ENCODE peak calls at places on chromosomes 11 and 22, in five cellular contexts. P is astrocyte of the cerebellum; Q is stimulated activated CD4-positive, alpha-beta T cell treated with anti-CD3 and anti-CD28 coated beads, Interleukin-15, amount 100 ng/mL, for 48 hours; C is astrocyte of the hippocampus; X is HAP-1. J is an unnamed sample.

GRCh38 chr11:65781152-65781961 is 581 bp upstream of the AP5B1 start:
- DNase-seq in Q (no peak), X (no peak), C (peak), P (no peak), J (no peak)

GRCh38 chr11:126072821-126073594 is 10.3 kb upstream of the CDON start:
- DNase-seq in C (peak), P (no peak), X (no peak), Q (no peak), J (no peak)

GRCh38 chr11:111569476-111569875 is 29.0 kb downstream of the LAYN start:
- DNase-seq in X (no peak), P (no peak), C (no peak), Q (no peak), J (no peak)

GRCh38 chr11:102186836-102187235 is 76.6 kb downstream of the YAP1 start:
- DNase-seq in Q (no peak), P (no peak), X (no peak), C (no peak), J (no peak)

GRCh38 chr11:44702897-44703296 is 23.9 kb upstream of the TSPAN18 start:
- DNase-seq in P (no peak), X (no peak), C (peak), Q (no peak), J (no peak)

GRCh38 chr11:62542750-62543567 is 3.6 kb downstream of the AHNAK start:
- DNase-seq in X (peak), Q (no peak), C (peak), P (no peak), J (peak)

GRCh38 chr11:19992162-19992561 is 168.1 kb downstream of the DBX1 start:
- DNase-seq in Q (no peak), X (no peak), C (no peak), P (no peak), J (no peak)

GRCh38 chr11:55707029-55707428 is 45.0 kb downstream of the OR4C6 start:
- DNase-seq in X (peak), P (no peak), Q (no peak), C (peak), J (peak)

GRCh38 chr11:70194792-70195791 is 8.0 kb upstream of the FADD start:
- DNase-seq in P (no peak), C (no peak), X (no peak), Q (no peak), J (no peak)

GRCh38 chr11:74024630-74025029 is 15.7 kb upstream of the UCP3 start:
- DNase-seq in C (peak), Q (peak), P (peak), X (no peak), J (no peak)

GRCh38 chr11:113675565-113675964 is 30.5 kb downstream of the TMPRSS5 start:
- DNase-seq in C (no peak), P (no peak), Q (no peak), X (no peak), J (no peak)

GRCh38 chr11:64663656-64664055 is 59.3 kb downstream of the NRXN2 start:
- DNase-seq in C (no peak), P (no peak), X (no peak), Q (no peak), J (no peak)

GRCh38 chr11:76550781-76551180 is 106.0 kb downstream of the EMSY start:
- DNase-seq in X (no peak), Q (no peak), C (no peak), P (no peak), J (no peak)

GRCh38 chr11:115623021-115623451 is 118.8 kb upstream of the CADM1 start:
- DNase-seq in P (peak), C (peak), X (no peak), Q (no peak), J (no peak)

GRCh38 chr11:61503135-61503770 is 5.3 kb upstream of the LRRC10B start:
- DNase-seq in Q (no peak), X (no peak), C (no peak), P (no peak), J (no peak)

GRCh38 chr11:94806436-94806835 is 38.3 kb downstream of the AMOTL1 start:
- DNase-seq in C (no peak), P (no peak), X (no peak), Q (no peak), J (no peak)

GRCh38 chr11:1826552-1827094 is 8.2 kb upstream of the SYT8 start:
- DNase-seq in C (peak), X (no peak), P (peak), Q (no peak), J (no peak)

GRCh38 chr11:33633251-33634003 is 67.2 kb downstream of the C11orf91 start:
- DNase-seq in P (peak), C (peak), Q (no peak), X (no peak), J (peak)

GRCh38 chr11:66800720-66801428 is 42.4 kb upstream of the RCE1 start:
- DNase-seq in C (no peak), X (no peak), P (no peak), Q (no peak), J (no peak)

GRCh38 chr11:65221026-65221425 is 39.3 kb downstream of the CAPN1 start:
- DNase-seq in C (no peak), P (no peak), Q (no peak), X (no peak), J (no peak)

GRCh38 chr11:67105964-67106363 is 13.1 kb upstream of the KDM2A start:
- DNase-seq in Q (no peak), C (no peak), P (no peak), X (no peak), J (no peak)

GRCh38 chr22:17829691-17830040 is 55.4 kb upstream of the BID start:
- DNase-seq in X (no peak), C (no peak), Q (no peak), P (no peak), J (no peak)

GRCh38 chr11:27387362-27387761 is 24.3 kb upstream of the CCDC34 start:
- DNase-seq in P (no peak), Q (no peak), X (no peak), C (no peak), J (no peak)

GRCh38 chr11:61332266-61332822 is 561 bp downstream of the DDB1 start:
- DNase-seq in Q (no peak), X (no peak), C (peak), P (no peak), J (no peak)

GRCh38 chr22:22918297-22918965 is 30.8 kb downstream of the IGLL5 start:
- DNase-seq in P (no peak), Q (no peak), C (no peak), X (no peak), J (no peak)

GRCh38 chr11:116696381-116696941 is 76.3 kb downstream of the BUD13 start:
- DNase-seq in C (peak), X (no peak), P (no peak), Q (no peak), J (no peak)

GRCh38 chr11:63813563-63814382 is 517 bp downstream of the SPINDOC start:
- DNase-seq in Q (no peak), X (peak), C (peak), P (no peak), J (no peak)

GRCh38 chr11:44264761-44265160 is 45.2 kb downstream of the ALX4 start:
- DNase-seq in X (no peak), P (no peak), C (no peak), Q (no peak), J (no peak)

GRCh38 chr22:23580586-23581251 is 629 bp upstream of the IGLL1 start:
- DNase-seq in C (no peak), Q (no peak), P (no peak), X (no peak), J (no peak)

GRCh38 chr22:45503816-45504702 is 1.4 kb downstream of the FBLN1 start:
- DNase-seq in X (peak), P (peak), Q (no peak), C (peak), J (no peak)

GRCh38 chr11:45163956-45164575 is 17.6 kb downstream of the PRDM11 start:
- DNase-seq in Q (no peak), P (no peak), X (no peak), C (peak), J (no peak)

GRCh38 chr11:92211576-92212167 is 12.9 kb upstream of the FAT3 start:
- DNase-seq in Q (no peak), P (no peak), X (no peak), C (peak), J (no peak)